ENCODE peak calls at places on chromosomes 7 and 10, in seven cellular contexts. T, P, B, I, R, U and M are unnamed samples.

GRCh38 chr7:5528071-5528814 is 104.6 kb upstream of the TNRC18 start:
- DNase-seq in P (peak; percentile 51), I (no peak), T (no peak), B (no peak), R (no peak), U (no peak), M (no peak)

GRCh38 chr7:157012113-157012547 is 1.7 kb upstream of the MNX1 start:
- DNase-seq in U (no peak), P (no peak), I (no peak), B (no peak), R (no peak), T (no peak), M (no peak)

GRCh38 chr7:131769241-131769640 is 212.8 kb upstream of the PODXL start:
- DNase-seq in B (no peak), U (no peak), I (no peak), T (no peak), P (no peak), R (no peak), M (no peak)

GRCh38 chr10:6035926-6036575 is 26.1 kb downstream of the IL2RA start:
- DNase-seq in U (peak; percentile 38), I (no peak), B (no peak), P (no peak), R (no peak), T (no peak), M (no peak)

GRCh38 chr7:726084-726853 is at the start of gene DNAAF5:
- DNase-seq in P (peak; percentile 86), R (peak; percentile 34), T (peak; percentile 88), U (peak; percentile 93), B (peak; percentile 54), I (peak; percentile 97), M (no peak)

GRCh38 chr10:18140149-18140956 is at the start of gene CACNB2:
- DNase-seq in T (peak; percentile 60), U (peak; percentile 91), I (peak; percentile 23), R (no peak), B (no peak), P (no peak), M (no peak)

GRCh38 chr10:97580421-97581367 is 3.5 kb upstream of the HOGA1 start:
- DNase-seq in I (no peak), P (no peak), R (no peak), B (no peak), U (no peak), T (no peak), M (no peak)

GRCh38 chr10:52665821-52666220 is 106.8 kb downstream of the MBL2 start:
- DNase-seq in B (no peak), P (no peak), R (no peak), T (no peak), I (no peak), U (no peak), M (no peak)

GRCh38 chr10:129108994-129109393 is 358.0 kb upstream of the MGMT start:
- DNase-seq in T (no peak), R (no peak), P (no peak), B (no peak), U (no peak), I (no peak), M (no peak)

GRCh38 chr10:124728071-124728829 is 15.9 kb downstream of the FAM53B start:
- DNase-seq in P (no peak), I (peak; percentile 34), R (no peak), T (no peak), B (no peak), U (no peak), M (no peak)

GRCh38 chr10:126101744-126102143 is 205.4 kb downstream of the FANK1 start:
- DNase-seq in T (no peak), P (peak; percentile 59), I (peak; percentile 45), R (no peak), B (no peak), U (no peak), M (no peak)

GRCh38 chr10:92124524-92125168 is 166.2 kb downstream of the CPEB3 start:
- DNase-seq in B (peak; percentile 50), I (no peak), P (no peak), U (no peak), T (no peak), R (peak; percentile 83), M (peak; percentile 40)

GRCh38 chr10:104096692-104097091 is 11.0 kb upstream of the COL17A1 start:
- DNase-seq in I (no peak), T (no peak), R (no peak), P (no peak), B (no peak), U (no peak), M (no peak)

GRCh38 chr10:61835909-61836232 is 65.6 kb upstream of the ARID5B start:
- DNase-seq in I (no peak), P (no peak), B (no peak), T (no peak), R (peak; percentile 37), U (no peak), M (no peak)

GRCh38 chr10:55374917-55375316 is 573.9 kb upstream of the PCDH15 start:
- DNase-seq in T (no peak), I (no peak), U (no peak), B (peak; percentile 33), P (no peak), R (peak; percentile 11), M (no peak)

GRCh38 chr10:78805176-78805575 is 263.6 kb upstream of the ZMIZ1 start:
- DNase-seq in B (peak; percentile 100), U (no peak), T (no peak), I (no peak), R (peak; percentile 98), P (no peak), M (peak; percentile 99)

GRCh38 chr10:23448802-23449570 is 10.1 kb downstream of the OTUD1 start:
- DNase-seq in U (no peak), B (no peak), R (no peak), I (peak; percentile 70), P (no peak), T (no peak), M (no peak)

GRCh38 chr10:43230101-43230908 is 36.6 kb downstream of the RASGEF1A start:
- DNase-seq in T (peak; percentile 33), U (peak; percentile 66), I (no peak), R (no peak), B (no peak), P (peak; percentile 17), M (no peak)

DNA sequence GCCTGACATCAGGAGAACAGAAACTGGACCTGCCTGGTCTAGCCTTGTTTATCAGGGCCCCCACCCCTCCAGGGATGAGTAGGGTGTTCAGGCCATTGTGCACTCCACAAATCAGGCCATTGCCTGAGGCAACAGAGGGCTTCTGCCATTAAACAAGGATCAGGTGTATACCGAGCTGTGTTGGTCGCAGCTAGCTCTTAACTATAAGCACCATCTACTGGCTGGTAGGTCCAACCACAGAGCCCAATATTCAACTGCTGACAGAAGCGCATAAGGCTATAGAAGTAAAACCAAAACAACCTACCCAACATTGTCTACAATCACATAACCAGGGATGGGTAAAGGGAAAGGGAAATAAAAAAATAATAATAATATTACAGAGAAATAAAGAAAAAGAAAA is 451.7 kb upstream of the TEX47 start:
- DNase-seq in P (no peak), I (no peak), U (peak; percentile 34), B (no peak), T (no peak), R (no peak), M (no peak)
- TF ChIP-seq CTCF in P (no peak), I (no peak), U (peak; percentile 35), B (no peak), T (peak; percentile 30), R (no peak), M (no peak)

DNA sequence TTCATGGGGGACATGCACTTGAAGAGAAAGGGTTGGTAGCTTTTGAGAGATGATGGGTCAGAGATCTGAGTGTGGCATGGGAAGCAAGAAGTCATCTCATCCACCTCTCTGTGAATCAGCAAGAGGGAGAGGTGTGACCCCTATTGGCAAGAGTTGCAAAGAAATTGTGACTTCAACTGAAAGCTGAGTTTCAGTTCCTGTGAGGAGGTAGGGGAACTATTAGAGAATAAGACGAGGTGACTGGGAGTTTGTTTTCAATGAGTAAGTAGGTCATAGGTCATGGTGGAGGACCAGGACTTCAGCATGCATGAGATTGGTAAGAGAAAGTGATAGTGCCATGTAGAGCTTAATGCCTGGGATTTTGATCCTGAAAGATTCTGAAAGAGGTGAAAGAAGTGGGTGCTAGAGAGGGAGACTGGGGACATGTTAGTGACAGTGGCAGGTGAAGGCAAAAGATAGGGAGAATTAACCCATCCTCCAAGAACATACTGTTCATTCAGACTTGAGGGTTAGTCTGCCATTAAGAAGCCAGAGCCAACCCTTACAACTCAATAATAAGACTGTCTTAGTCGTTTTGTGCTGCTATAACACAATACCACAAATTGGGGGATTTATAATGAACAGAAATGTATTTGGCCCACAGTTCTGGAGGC is 75.5 kb upstream of the CAPZA2 start:
- DNase-seq in B (no peak), R (no peak), U (peak; percentile 67), I (peak; percentile 71), T (no peak), P (peak; percentile 66), M (no peak)
- TF ChIP-seq CTCF in B (peak; percentile 35), R (peak; percentile 46), U (peak; percentile 78), I (peak; percentile 59), T (peak; percentile 66), P (peak; percentile 60), M (no peak)

GRCh38 chr7:103784887-103785286 is 204.6 kb downstream of the RELN start:
- DNase-seq in T (no peak), B (no peak), P (no peak), U (no peak), R (no peak), I (no peak), M (no peak)
- TF ChIP-seq CTCF in T (no peak), B (no peak), P (no peak), U (no peak), R (no peak), I (no peak), M (no peak)

GRCh38 chr10:117477241-117477947 is 65.2 kb upstream of the EMX2 start:
- DNase-seq in T (no peak), R (no peak), I (no peak), U (no peak), B (no peak), P (no peak), M (no peak)

GRCh38 chr10:117476281-117476680 is 66.3 kb upstream of the EMX2 start:
- DNase-seq in B (no peak), I (no peak), R (no peak), T (no peak), P (no peak), U (no peak), M (no peak)

GRCh38 chr10:117476716-117477115 is 65.8 kb upstream of the EMX2 start:
- DNase-seq in R (no peak), B (peak; percentile 36), P (no peak), T (no peak), I (no peak), U (no peak), M (no peak)

GRCh38 chr10:117480097-117480496 is 62.4 kb upstream of the EMX2 start:
- DNase-seq in R (no peak), T (no peak), P (no peak), U (no peak), B (no peak), I (no peak), M (no peak)

GRCh38 chr10:117477961-117478670 is 64.4 kb upstream of the EMX2 start:
- DNase-seq in U (no peak), T (no peak), P (no peak), I (no peak), B (peak; percentile 72), R (peak; percentile 36), M (peak; percentile 82)
- TF ChIP-seq CTCF in U (peak; percentile 43), T (peak; percentile 24), P (no peak), I (no peak), B (peak; percentile 21), R (peak; percentile 32), M (peak; percentile 35)